ENCODE peak calls at places on chromosomes 6 and 20, in nine cellular contexts. X is progenitor cell of endocrine pancreas; O is OCI-LY7; C is cardiac muscle cell; E is CD4-positive, alpha-beta T cell; Q is GM06990; R is adrenal gland; J is Calu3; U is type B pancreatic cell. L is an unnamed sample.

GRCh38 chr6:151388997-151389639 is 2.2 kb downstream of the ZBTB2 start:
- DNase-seq in X (no peak), Q (no peak), E (no peak), R (no peak), J (no peak), U (no peak), C (no peak), O (no peak), L (no peak)

GRCh38 chr6:129203190-129203900 is 320.4 kb downstream of the LAMA2 start:
- DNase-seq in J (no peak), E (no peak), O (no peak), C (no peak), R (no peak), U (no peak), X (no peak), Q (no peak), L (no peak)

GRCh38 chr6:8642131-8642530 is 206.8 kb upstream of the SLC35B3 start:
- DNase-seq in O (no peak), Q (no peak), U (no peak), E (no peak), J (no peak), R (no peak), C (no peak), X (no peak), L (no peak)

GRCh38 chr6:143394351-143394750 is 56.1 kb downstream of the ADAT2 start:
- DNase-seq in J (no peak), E (no peak), X (no peak), O (no peak), U (no peak), R (no peak), Q (no peak), C (no peak), L (no peak)

GRCh38 chr6:5898563-5898962 is 108.2 kb downstream of the NRN1 start:
- DNase-seq in O (no peak), Q (no peak), J (no peak), C (no peak), U (no peak), X (no peak), R (no peak), E (no peak), L (no peak)

GRCh38 chr6:16544006-16544405 is 217.3 kb downstream of the ATXN1 start:
- DNase-seq in R (peak), C (peak), O (no peak), J (no peak), Q (no peak), E (no peak), X (no peak), U (no peak), L (no peak)

GRCh38 chr6:18115356-18115755 is 7.1 kb downstream of the NHLRC1 start:
- DNase-seq in X (no peak), U (no peak), C (no peak), J (no peak), O (no peak), Q (no peak), E (no peak), R (no peak), L (no peak)

GRCh38 chr20:59774204-59774641 is 159.2 kb downstream of the SYCP2 start:
- DNase-seq in J (no peak), Q (no peak), R (no peak), U (no peak), E (no peak), X (no peak), C (no peak), O (no peak), L (peak)

GRCh38 chr20:57313230-57313629 is 16.4 kb upstream of the SPO11 start:
- DNase-seq in U (no peak), J (no peak), C (no peak), O (no peak), R (no peak), Q (no peak), E (no peak), X (no peak), L (no peak)

GRCh38 chr6:107657755-107658461 is 166.2 kb downstream of the SCML4 start:
- DNase-seq in E (peak), Q (peak), O (peak), U (no peak), C (peak), X (no peak), J (no peak), R (peak), L (peak)

GRCh38 chr20:47784599-47785320 is 521 bp downstream of the SULF2 start:
- DNase-seq in J (peak), Q (no peak), R (peak), O (no peak), C (peak), U (no peak), E (no peak), X (peak), L (no peak)

GRCh38 chr6:28525496-28526039 is at the start of gene GPX5:
- DNase-seq in E (no peak), X (no peak), C (peak), O (no peak), U (no peak), J (no peak), R (no peak), Q (no peak), L (no peak)

GRCh38 chr20:38125157-38126056 is 39.7 kb downstream of the TGM2 start:
- DNase-seq in C (peak), O (no peak), R (peak), J (peak), E (no peak), U (peak), X (no peak), Q (no peak), L (peak)

GRCh38 chr6:152121910-152122309 is 314.4 kb downstream of the ESR1 start:
- DNase-seq in O (no peak), J (no peak), C (no peak), R (peak), U (no peak), X (no peak), E (no peak), Q (no peak), L (no peak)

GRCh38 chr6:148221580-148221979 is 121.1 kb upstream of the SASH1 start:
- DNase-seq in J (no peak), E (no peak), U (no peak), R (no peak), O (no peak), C (no peak), X (no peak), Q (no peak), L (no peak)

GRCh38 chr6:125019873-125020272 is 57.6 kb downstream of the RNF217 start:
- DNase-seq in E (no peak), X (no peak), U (no peak), R (no peak), J (no peak), O (no peak), Q (no peak), C (no peak), L (no peak)

GRCh38 chr20:54108817-54109216 is 38.4 kb upstream of the BCAS1 start:
- DNase-seq in C (no peak), O (no peak), J (no peak), U (no peak), Q (no peak), X (no peak), R (no peak), E (no peak), L (no peak)

GRCh38 chr6:14294270-14294951 is 176.8 kb downstream of the CD83 start:
- DNase-seq in J (no peak), O (no peak), R (no peak), X (no peak), E (no peak), Q (no peak), U (no peak), C (no peak), L (no peak)

GRCh38 chr6:113858067-113858604 is 991 bp downstream of the MARCKS start:
- DNase-seq in U (no peak), O (no peak), C (peak), J (peak), Q (peak), X (peak), R (no peak), E (no peak), L (no peak)

GRCh38 chr6:35318200-35318844 is 20.7 kb downstream of the DEF6 start:
- DNase-seq in R (peak), Q (no peak), C (peak), X (peak), U (peak), J (peak), O (no peak), E (no peak), L (peak)

GRCh38 chr6:11585426-11586016 is 48.0 kb downstream of the TMEM170B start:
- DNase-seq in U (no peak), X (no peak), E (no peak), J (no peak), O (peak), R (no peak), C (peak), Q (no peak), L (no peak)

GRCh38 chr6:53694800-53695394 is 29.3 kb upstream of the KLHL31 start:
- DNase-seq in Q (no peak), J (no peak), U (no peak), X (no peak), E (no peak), O (no peak), R (no peak), C (no peak), L (no peak)

GRCh38 chr6:5726976-5727718 is 279.6 kb downstream of the NRN1 start:
- DNase-seq in E (no peak), C (no peak), O (peak), R (no peak), X (no peak), Q (no peak), U (no peak), J (no peak), L (no peak)

GRCh38 chr20:62501801-62502495 is 26.2 kb upstream of the GATA5 start:
- DNase-seq in U (no peak), E (peak), Q (peak), C (peak), O (no peak), R (no peak), J (peak), X (no peak), L (no peak)

GRCh38 chr6:150905769-150906168 is 40.3 kb downstream of the MTHFD1L start:
- DNase-seq in R (no peak), X (no peak), C (no peak), O (no peak), U (no peak), Q (no peak), J (no peak), E (no peak), L (no peak)

GRCh38 chr6:166955865-166956443 is 396 bp downstream of the RNASET2 start:
- DNase-seq in U (no peak), J (no peak), R (no peak), C (no peak), Q (no peak), X (no peak), O (peak), E (no peak), L (no peak)

GRCh38 chr6:112223070-112223861 is 31.1 kb downstream of the LAMA4 start:
- DNase-seq in U (no peak), Q (no peak), R (no peak), J (no peak), X (no peak), C (peak), E (no peak), O (no peak), L (no peak)

GRCh38 chr6:153210083-153210482 is 79.0 kb upstream of the RGS17 start:
- DNase-seq in C (peak), E (no peak), Q (no peak), R (no peak), J (no peak), X (no peak), U (no peak), O (peak), L (no peak)

GRCh38 chr20:24442909-24443308 is 26.5 kb upstream of the SYNDIG1 start:
- DNase-seq in C (no peak), E (no peak), X (no peak), Q (no peak), O (no peak), R (no peak), U (no peak), J (no peak), L (peak)

GRCh38 chr6:113786168-113786567 is 71.0 kb upstream of the MARCKS start:
- DNase-seq in E (no peak), O (no peak), C (no peak), R (no peak), U (no peak), Q (no peak), J (peak), X (no peak), L (no peak)

GRCh38 chr6:152068622-152069261 is 261.3 kb downstream of the ESR1 start:
- DNase-seq in X (no peak), E (no peak), R (no peak), J (peak), Q (no peak), U (no peak), C (peak), O (no peak), L (no peak)

GRCh38 chr6:81491486-81492101 is 260.9 kb downstream of the TENT5A start:
- DNase-seq in C (no peak), U (no peak), Q (no peak), J (no peak), E (no peak), X (no peak), R (no peak), O (no peak), L (no peak)

GRCh38 chr6:149336529-149336928 is 19.0 kb downstream of the TAB2 start:
- DNase-seq in U (no peak), Q (no peak), C (no peak), E (no peak), X (no peak), O (no peak), R (no peak), J (peak), L (no peak)

GRCh38 chr6:5787054-5787720 is 219.5 kb downstream of the NRN1 start:
- DNase-seq in R (no peak), J (no peak), C (no peak), X (no peak), O (no peak), U (no peak), Q (no peak), E (no peak), L (no peak)

GRCh38 chr6:168318579-168319278 is 848 bp downstream of the DACT2 start:
- DNase-seq in E (no peak), X (no peak), U (no peak), C (peak), J (no peak), Q (no peak), O (no peak), R (no peak), L (peak)

GRCh38 chr6:159357211-159357920 is 188.2 kb downstream of the FNDC1 start:
- DNase-seq in U (no peak), O (no peak), R (no peak), Q (no peak), E (no peak), X (no peak), C (no peak), J (no peak), L (no peak)

DNA sequence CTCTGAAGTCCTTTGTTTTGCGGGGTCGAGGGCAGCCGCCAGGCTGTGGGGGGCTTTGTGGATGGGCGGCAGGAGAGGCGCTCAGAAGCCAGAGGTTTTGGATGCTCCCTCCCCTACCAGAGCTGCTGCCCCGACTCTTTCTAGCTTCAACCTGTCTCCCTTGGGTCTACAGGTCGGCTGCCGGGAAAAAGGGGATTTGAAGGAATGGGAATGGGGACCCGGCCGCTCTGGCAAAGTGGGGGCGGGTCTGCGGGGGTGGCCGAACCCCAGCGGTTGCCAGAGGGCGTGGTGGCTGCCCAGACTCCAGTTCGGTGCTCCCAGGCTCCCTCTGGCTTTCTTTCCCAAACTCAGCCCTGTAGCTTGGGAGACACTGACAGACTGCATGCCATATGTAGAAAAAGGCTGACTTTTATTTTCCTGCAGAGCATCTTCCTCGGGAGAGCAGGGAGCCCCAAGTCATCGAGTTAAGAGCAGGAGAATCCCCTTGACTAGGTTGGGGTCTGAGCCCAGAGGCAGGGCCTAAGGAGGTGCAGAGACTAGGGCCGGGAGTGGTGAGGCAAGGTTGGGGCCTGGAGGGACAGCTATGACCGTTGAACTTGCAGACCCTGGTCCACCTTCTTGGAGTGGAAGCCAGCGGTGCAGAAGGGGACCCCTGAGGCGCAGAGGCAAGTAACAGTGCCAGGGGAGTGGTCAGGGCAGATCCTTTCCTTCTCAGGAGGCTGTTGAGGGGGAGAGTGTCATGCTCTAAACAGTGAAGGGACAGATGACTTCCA is 1.4 kb upstream of the PPP1R18 start:
- DNase-seq in R (no peak), X (no peak), E (no peak), O (peak), J (peak), U (no peak), Q (peak), C (peak), L (no peak)
- TF ChIP-seq CTCF in R (no peak), X (no peak), E (no peak), O (no peak), J (no peak), U (no peak), Q (no peak), C (peak), L (peak)

GRCh38 chr20:1835531-1835930 is 59.7 kb upstream of the SIRPA start:
- DNase-seq in Q (no peak), R (no peak), U (no peak), X (no peak), C (no peak), J (no peak), O (no peak), E (no peak), L (no peak)
- TF ChIP-seq CTCF in Q (no peak), R (no peak), U (no peak), X (no peak), C (no peak), J (no peak), O (no peak), E (no peak), L (no peak)

DNA sequence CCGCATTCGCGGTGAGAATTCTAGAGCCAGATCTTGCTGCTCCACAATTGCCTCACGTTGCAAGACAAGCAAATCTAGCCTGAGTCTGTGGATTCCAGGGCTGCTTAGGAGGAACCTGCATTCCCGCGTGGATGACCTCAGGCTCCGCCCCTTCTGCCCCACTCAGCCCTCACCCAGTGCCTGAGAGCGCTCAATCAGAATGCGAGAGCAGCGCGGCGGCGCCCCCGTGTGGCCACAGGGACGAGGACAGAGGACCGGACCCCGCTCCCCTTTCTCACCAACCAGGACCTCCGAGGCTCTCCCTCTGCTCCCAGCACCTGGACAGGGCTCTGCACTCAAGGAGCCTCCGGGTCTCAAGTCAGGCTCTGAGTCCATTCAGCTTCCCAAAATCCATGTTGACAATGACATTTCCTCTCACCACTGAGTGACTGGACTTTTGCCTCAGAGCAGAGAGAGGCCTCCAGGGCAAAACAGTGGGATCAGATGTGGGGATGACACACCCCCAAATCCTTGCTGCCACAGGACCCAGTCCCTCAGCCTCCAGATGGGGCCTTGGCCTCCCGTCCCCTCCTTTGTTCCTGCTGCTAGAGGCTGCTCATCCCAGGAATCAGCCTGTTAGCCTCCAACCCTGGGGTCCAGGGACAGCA is 52.0 kb downstream of the RPP21 start:
- DNase-seq in J (peak), U (peak), X (peak), C (peak), Q (peak), E (peak), O (peak), R (peak), L (peak)
- TF ChIP-seq CTCF in J (peak), U (peak), X (peak), C (peak), Q (peak), E (peak), O (peak), R (peak), L (peak)

GRCh38 chr20:21129861-21130260 is 4.0 kb downstream of the KIZ start:
- DNase-seq in X (no peak), R (no peak), O (no peak), C (no peak), U (no peak), J (no peak), E (no peak), Q (no peak), L (no peak)

GRCh38 chr20:21127201-21127981 is 1.5 kb downstream of the KIZ start:
- DNase-seq in Q (no peak), R (no peak), U (no peak), E (no peak), O (no peak), C (no peak), J (no peak), X (no peak), L (no peak)

GRCh38 chr20:21124190-21124589 is 1.7 kb upstream of the KIZ start:
- DNase-seq in R (no peak), J (no peak), U (no peak), Q (no peak), O (no peak), C (no peak), E (no peak), X (no peak), L (no peak)

GRCh38 chr20:21125849-21126840 is at the start of gene KIZ:
- DNase-seq in X (peak), O (peak), J (peak), C (peak), R (peak), Q (peak), U (peak), E (peak), L (peak)

GRCh38 chr20:21125072-21125848 is 622 bp upstream of the KIZ start:
- DNase-seq in J (peak), E (no peak), O (no peak), R (peak), X (peak), C (peak), U (no peak), Q (no peak), L (no peak)
- TF ChIP-seq CTCF in J (no peak), E (no peak), O (no peak), R (peak), X (no peak), C (peak), U (peak), Q (no peak), L (peak)